ENCODE peak calls at places on chromosomes 13 and 19, in eight cellular contexts. Y is thoracic aorta; A is activated naive CD4-positive, alpha-beta T cell treated with anti-CD3 and anti-CD28 coated beads, Interleukin-2, amount 10 ng/mL, durations not matched to agents 7 days and 5 days; M is kidney epithelial cell; W is AG04449; D is GM12864; Q is AG09309; R is CD4-positive, alpha-beta memory T cell. I is an unnamed sample.

GRCh38 chr13:72565893-72566292 is 161.5 kb downstream of the MZT1 start:
- DNase-seq in A (no peak), Y (no peak), Q (no peak), W (no peak), R (no peak), D (no peak), M (no peak), I (no peak)

GRCh38 chr19:14540741-14541525 is 11.5 kb downstream of the TECR start:
- DNase-seq in D (no peak), A (no peak), W (no peak), Y (no peak), R (no peak), Q (no peak), M (no peak), I (no peak)

GRCh38 chr13:31835932-31836331 is 96.6 kb downstream of the RXFP2 start:
- DNase-seq in Y (no peak), A (no peak), W (no peak), D (no peak), Q (peak), M (no peak), R (no peak), I (no peak)

GRCh38 chr13:85313761-85314503 is 485.3 kb downstream of the SLITRK6 start:
- DNase-seq in A (no peak), R (no peak), W (peak), M (peak), D (no peak), Y (no peak), Q (peak), I (no peak)

GRCh38 chr13:23020246-23020843 is 160.4 kb upstream of the SGCG start:
- DNase-seq in R (peak), D (peak), Q (peak), M (peak), W (no peak), Y (no peak), A (peak), I (peak)

GRCh38 chr13:114318624-114319023 is 4.3 kb downstream of the CHAMP1 start:
- DNase-seq in Q (no peak), D (no peak), Y (no peak), W (no peak), A (no peak), R (no peak), M (no peak), I (no peak)

GRCh38 chr13:40492511-40492910 is 173.9 kb downstream of the FOXO1 start:
- DNase-seq in W (no peak), D (no peak), A (no peak), Y (no peak), Q (no peak), R (no peak), M (no peak), I (no peak)

GRCh38 chr19:1001538-1002166 is 1.4 kb downstream of the GRIN3B start:
- DNase-seq in Y (no peak), Q (no peak), D (no peak), W (no peak), A (peak), R (peak), M (no peak), I (peak)

GRCh38 chr19:7125221-7125620 is 55.7 kb downstream of the ZNF557 start:
- DNase-seq in M (no peak), Q (no peak), W (no peak), R (no peak), Y (no peak), A (no peak), D (no peak), I (no peak)

GRCh38 chr19:55451522-55452380 is 8.7 kb upstream of the SHISA7 start:
- DNase-seq in W (no peak), R (peak), D (no peak), M (no peak), Q (no peak), A (peak), Y (no peak), I (no peak)

GRCh38 chr13:24741016-24741662 is 22.8 kb upstream of the RNF17 start:
- DNase-seq in A (no peak), Y (no peak), D (no peak), W (no peak), R (no peak), Q (no peak), M (no peak), I (no peak)

GRCh38 chr13:25905411-25906010 is 146.3 kb downstream of the SHISA2 start:
- DNase-seq in D (no peak), R (no peak), M (no peak), Y (no peak), A (no peak), W (no peak), Q (no peak), I (no peak)

GRCh38 chr19:9178901-9179300 is at the start of gene OR7D2:
- DNase-seq in D (no peak), Y (no peak), A (no peak), M (no peak), Q (no peak), W (no peak), R (no peak), I (no peak)

GRCh38 chr19:51127755-51128154 is 3.0 kb downstream of the SIGLEC9 start:
- DNase-seq in D (no peak), R (no peak), M (no peak), W (no peak), A (no peak), Q (no peak), Y (no peak), I (no peak)

GRCh38 chr13:52162279-52163101 is 3.1 kb upstream of the NEK3 start:
- DNase-seq in Y (no peak), D (no peak), Q (no peak), A (no peak), R (no peak), W (no peak), M (no peak), I (no peak)

GRCh38 chr19:55777528-55777927 is 8.6 kb downstream of the RFPL4AL1 start:
- DNase-seq in A (peak), W (no peak), Y (no peak), Q (no peak), R (no peak), M (no peak), D (no peak), I (peak)

GRCh38 chr13:74886496-74886895 is 595.5 kb downstream of the TBC1D4 start:
- DNase-seq in W (no peak), D (no peak), Y (no peak), A (no peak), R (no peak), M (no peak), Q (no peak), I (no peak)

GRCh38 chr13:51380269-51380668 is 40.8 kb downstream of the SERPINE3 start:
- DNase-seq in M (no peak), D (no peak), Q (no peak), A (no peak), R (no peak), Y (no peak), W (no peak), I (no peak)

GRCh38 chr19:10269333-10270179 is 1.4 kb upstream of the ICAM1 start:
- DNase-seq in Q (no peak), D (no peak), A (peak), Y (no peak), M (no peak), R (peak), W (no peak), I (peak)

GRCh38 chr13:36979361-36980040 is 19.6 kb downstream of the ALG5 start:
- DNase-seq in Y (no peak), A (no peak), Q (no peak), D (no peak), M (no peak), W (no peak), R (no peak), I (no peak)

GRCh38 chr19:39296906-39297305 is 699 bp downstream of the IFNL1 start:
- DNase-seq in A (no peak), D (no peak), W (no peak), R (no peak), Q (no peak), M (no peak), Y (no peak), I (no peak)

GRCh38 chr13:113849546-113849945 is 14.3 kb downstream of the GAS6 start:
- DNase-seq in W (no peak), D (no peak), Q (no peak), Y (no peak), M (no peak), A (no peak), R (no peak), I (no peak)

GRCh38 chr19:15184776-15185175 is 16.0 kb downstream of the NOTCH3 start:
- DNase-seq in W (no peak), Y (no peak), R (no peak), A (no peak), Q (no peak), D (no peak), M (no peak), I (no peak)

GRCh38 chr13:85287528-85287927 is 511.7 kb downstream of the SLITRK6 start:
- DNase-seq in M (no peak), R (no peak), D (no peak), W (no peak), A (no peak), Y (no peak), Q (no peak), I (no peak)

GRCh38 chr19:3982701-3983541 is 2.3 kb downstream of the EEF2 start:
- DNase-seq in A (peak), W (no peak), Q (no peak), M (no peak), D (no peak), Y (no peak), R (peak), I (no peak)

GRCh38 chr19:49231804-49232203 is 74.2 kb downstream of the TRPM4 start:
- DNase-seq in D (no peak), W (no peak), M (no peak), A (no peak), Y (no peak), Q (no peak), R (peak), I (no peak)

GRCh38 chr13:110916671-110917142 is 1.8 kb upstream of the ANKRD10 start:
- DNase-seq in Q (peak), Y (no peak), D (no peak), A (no peak), M (peak), R (no peak), W (peak), I (no peak)

GRCh38 chr13:46295531-46296464 is 84.1 kb downstream of the LRRC63 start:
- DNase-seq in Y (no peak), D (peak), R (peak), Q (peak), W (peak), A (peak), M (peak), I (peak)

GRCh38 chr19:23762548-23762883 is 3.8 kb upstream of the ZNF681 start:
- DNase-seq in W (no peak), D (no peak), A (no peak), Y (peak), M (no peak), R (no peak), Q (no peak), I (no peak)

GRCh38 chr19:48918801-48919247 is 14.7 kb upstream of the DHDH start:
- DNase-seq in Q (no peak), M (no peak), W (no peak), D (no peak), R (no peak), Y (no peak), A (peak), I (peak)